ENCODE peak calls at places on chromosomes 6 and 20, in ten cellular contexts. Y, F, K, A, M, Q, O, S, L and X are unnamed samples.

GRCh38 chr6:140320799-140321099 is 946.3 kb upstream of the CITED2 start:
- DNase-seq in F (no peak), Q (no peak), K (no peak), A (no peak), L (no peak), S (no peak), M (no peak), Y (no peak), O (peak), X (no peak)

GRCh38 chr6:132817554-132818403 is 3.4 kb downstream of the RPS12 start:
- DNase-seq in K (no peak), L (no peak), Q (no peak), O (no peak), Y (no peak), A (no peak), M (no peak), S (no peak), F (no peak), X (no peak)

GRCh38 chr6:30357678-30358339 is 12.9 kb downstream of the RPP21 start:
- DNase-seq in L (no peak), S (no peak), K (no peak), A (peak), Y (peak), Q (peak), O (peak), M (peak), F (peak), X (no peak)

GRCh38 chr6:91142154-91142553 is 555.3 kb upstream of the MAP3K7 start:
- DNase-seq in A (no peak), K (no peak), F (no peak), S (no peak), Q (no peak), M (no peak), L (no peak), O (no peak), Y (no peak), X (no peak)

GRCh38 chr6:162680367-162680766 is 47.2 kb downstream of the PRKN start:
- DNase-seq in Q (no peak), S (no peak), M (no peak), L (no peak), A (no peak), O (no peak), Y (no peak), F (no peak), K (no peak), X (no peak)

GRCh38 chr20:53949319-53949839 is 121.0 kb downstream of the BCAS1 start:
- DNase-seq in Y (no peak), S (peak), L (no peak), F (no peak), A (peak), O (no peak), K (peak), M (peak), Q (no peak), X (no peak)

GRCh38 chr20:25128649-25129048 is 46.7 kb upstream of the VSX1 start:
- DNase-seq in A (no peak), Y (no peak), L (no peak), S (no peak), K (no peak), F (no peak), Q (no peak), M (no peak), O (no peak), X (no peak)

GRCh38 chr6:111361648-111362047 is 121.4 kb downstream of the REV3L start:
- DNase-seq in K (no peak), A (peak), S (no peak), M (no peak), O (peak), Y (no peak), F (no peak), L (no peak), Q (no peak), X (no peak)

GRCh38 chr6:119856136-119856535 is 506.6 kb upstream of the MAN1A1 start:
- DNase-seq in Q (no peak), S (no peak), L (peak), M (peak), O (no peak), F (no peak), Y (no peak), K (no peak), A (no peak), X (no peak)

DNA sequence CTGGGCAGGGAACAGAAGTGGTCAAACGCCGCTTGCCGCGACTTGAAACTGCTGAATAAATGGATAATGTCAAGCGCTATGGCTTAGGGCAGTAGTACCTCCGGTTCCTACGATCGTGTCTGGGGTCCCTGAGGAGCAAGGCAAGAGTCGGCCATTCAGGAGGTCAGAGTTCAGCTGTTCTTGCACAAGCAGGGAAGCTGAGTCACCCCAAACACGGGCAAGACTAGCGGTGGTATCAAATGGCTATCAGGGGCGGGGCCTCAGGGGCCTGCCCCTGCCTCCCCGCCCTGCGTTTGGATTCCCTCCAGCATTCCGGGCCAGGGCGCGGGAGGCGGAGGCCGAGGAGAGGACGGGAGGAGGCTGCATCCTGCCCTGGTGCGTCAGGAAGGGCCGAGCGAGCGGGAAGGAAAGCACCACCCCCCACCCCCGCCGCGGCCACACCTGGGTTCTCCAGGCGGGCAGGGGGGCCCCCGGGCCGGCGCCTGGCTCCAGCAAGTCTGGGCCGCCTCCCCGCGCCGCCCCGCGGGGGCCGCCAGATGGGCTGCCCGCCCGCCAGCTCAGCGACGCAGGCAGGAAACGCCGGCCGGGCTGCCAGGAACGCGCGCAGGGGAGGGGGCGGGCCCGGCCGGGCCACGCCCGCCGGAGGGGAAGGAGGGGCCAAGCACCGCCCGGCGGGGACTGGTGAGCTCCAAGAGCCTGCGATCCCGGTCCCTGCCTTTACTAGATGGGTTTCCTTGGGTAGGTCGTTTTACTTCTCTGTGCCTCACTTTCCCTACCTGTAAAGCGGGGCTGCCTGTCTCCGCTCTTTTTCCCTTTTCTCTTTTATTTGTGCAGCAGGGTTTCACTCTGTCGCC is 32.2 kb upstream of the ID1 start:
- DNase-seq in M (peak), O (peak), K (peak), S (peak), A (peak), Q (peak), L (peak), F (peak), Y (peak), X (peak)
- TF ChIP-seq POLR2A in M (peak), O (peak), K (no peak), S (no peak), A (peak), Q (peak), L (peak), F (peak), Y (peak), X (no peak)

GRCh38 chr6:133951227-133951626 is 1.8 kb upstream of the TBPL1 start:
- DNase-seq in M (no peak), K (no peak), F (no peak), A (no peak), Y (no peak), O (no peak), L (no peak), S (no peak), Q (no peak), X (no peak)
- TF ChIP-seq POLR2A in M (no peak), K (no peak), F (no peak), A (no peak), Y (no peak), O (no peak), L (no peak), S (no peak), Q (no peak), X (no peak)

DNA sequence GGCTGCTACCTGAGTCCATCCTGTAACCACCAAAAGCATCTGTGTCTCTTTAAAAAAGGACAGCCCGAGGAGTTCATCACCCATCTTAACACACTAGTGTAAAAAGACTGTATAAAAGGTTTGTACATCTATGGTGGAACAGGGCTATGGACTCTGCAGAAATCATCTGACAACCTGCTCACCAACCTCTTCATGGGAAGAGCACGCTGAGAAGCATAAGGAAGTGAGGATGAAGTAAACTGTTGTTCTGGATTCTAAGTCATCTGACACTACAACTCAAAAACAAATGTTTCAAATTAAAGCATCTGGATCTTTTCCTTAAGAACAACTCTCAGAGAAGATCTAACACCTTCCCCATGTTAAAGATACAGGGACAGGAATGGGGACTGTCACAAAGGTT is 5.4 kb downstream of the IFNGR1 start:
- DNase-seq in F (no peak), K (no peak), Y (no peak), L (no peak), S (no peak), Q (no peak), O (no peak), M (no peak), A (no peak), X (no peak)
- TF ChIP-seq POLR2A in F (no peak), K (no peak), Y (no peak), L (no peak), S (no peak), Q (no peak), O (no peak), M (no peak), A (no peak), X (no peak)

GRCh38 chr6:20319520-20320357 is 81.9 kb upstream of the E2F3 start:
- DNase-seq in S (peak), Y (no peak), O (no peak), A (no peak), L (peak), M (no peak), F (peak), K (no peak), Q (no peak), X (peak)
- TF ChIP-seq POLR2A in S (peak), Y (no peak), O (no peak), A (no peak), L (peak), M (no peak), F (no peak), K (no peak), Q (no peak), X (peak)

GRCh38 chr20:50267041-50267865 is 76.6 kb downstream of the CEBPB start:
- DNase-seq in L (no peak), K (peak), A (peak), F (peak), M (no peak), O (peak), Y (no peak), Q (no peak), S (no peak), X (no peak)
- TF ChIP-seq POLR2A in L (no peak), K (no peak), A (no peak), F (no peak), M (no peak), O (no peak), Y (no peak), Q (no peak), S (no peak), X (no peak)

GRCh38 chr20:41003143-41003932 is 25.3 kb upstream of the TOP1 start:
- DNase-seq in L (no peak), A (peak), F (no peak), Y (peak), S (no peak), O (peak), K (peak), Q (no peak), M (peak), X (no peak)

GRCh38 chr20:41006126-41006935 is 22.3 kb upstream of the TOP1 start:
- DNase-seq in Q (no peak), S (no peak), O (no peak), L (no peak), F (no peak), K (no peak), M (no peak), Y (no peak), A (no peak), X (no peak)

GRCh38 chr20:41005361-41005729 is 23.3 kb upstream of the TOP1 start:
- DNase-seq in M (peak), F (no peak), O (peak), L (no peak), S (no peak), A (peak), Q (peak), K (peak), Y (peak), X (no peak)

GRCh38 chr20:41002842-41003142 is 25.8 kb upstream of the TOP1 start:
- DNase-seq in M (no peak), F (no peak), L (no peak), A (no peak), S (no peak), Q (no peak), O (no peak), K (no peak), Y (no peak), X (no peak)

DNA sequence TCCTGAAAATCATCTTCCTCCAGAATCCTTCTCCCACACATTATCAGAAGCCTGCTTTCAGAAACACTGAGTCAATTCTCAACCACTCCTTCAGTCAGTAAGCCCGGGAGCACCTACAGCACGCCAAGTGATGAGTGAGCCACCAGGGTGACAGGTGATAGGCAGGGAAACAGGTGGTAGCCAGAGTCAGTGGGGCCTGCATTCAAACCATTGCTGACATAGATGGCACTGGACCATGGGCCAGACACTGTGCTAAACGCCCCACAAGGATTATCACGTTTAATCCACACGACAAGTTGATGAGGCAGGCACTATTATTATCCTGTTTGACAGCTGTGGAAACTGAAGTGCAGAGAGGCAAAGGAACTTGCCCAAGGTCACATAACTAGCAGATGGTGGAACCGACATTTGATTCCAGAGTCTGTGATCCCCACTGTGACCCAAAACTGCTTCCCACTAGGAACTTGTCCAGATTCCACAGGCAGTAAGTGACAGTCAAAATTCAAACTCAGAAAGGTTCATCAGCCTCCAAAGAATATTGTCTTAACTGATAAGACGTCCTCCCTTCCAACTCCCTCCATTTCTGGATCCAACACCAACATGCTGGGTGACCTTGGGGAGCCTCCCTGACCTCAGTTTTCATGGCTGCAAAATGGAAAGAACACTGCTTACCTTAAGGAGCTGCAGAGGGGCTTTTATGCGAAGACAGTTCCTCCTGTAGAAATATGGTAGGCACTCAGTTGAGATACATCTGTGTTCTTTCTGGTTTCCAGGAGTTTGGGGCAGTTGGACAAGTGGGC is 23.9 kb upstream of the TOP1 start:
- DNase-seq in Y (no peak), S (no peak), A (peak), O (no peak), M (no peak), F (no peak), Q (no peak), K (no peak), L (no peak), X (no peak)
- TF ChIP-seq POLR2A in Y (no peak), S (no peak), A (no peak), O (no peak), M (no peak), F (no peak), Q (no peak), K (no peak), L (no peak), X (no peak)

DNA sequence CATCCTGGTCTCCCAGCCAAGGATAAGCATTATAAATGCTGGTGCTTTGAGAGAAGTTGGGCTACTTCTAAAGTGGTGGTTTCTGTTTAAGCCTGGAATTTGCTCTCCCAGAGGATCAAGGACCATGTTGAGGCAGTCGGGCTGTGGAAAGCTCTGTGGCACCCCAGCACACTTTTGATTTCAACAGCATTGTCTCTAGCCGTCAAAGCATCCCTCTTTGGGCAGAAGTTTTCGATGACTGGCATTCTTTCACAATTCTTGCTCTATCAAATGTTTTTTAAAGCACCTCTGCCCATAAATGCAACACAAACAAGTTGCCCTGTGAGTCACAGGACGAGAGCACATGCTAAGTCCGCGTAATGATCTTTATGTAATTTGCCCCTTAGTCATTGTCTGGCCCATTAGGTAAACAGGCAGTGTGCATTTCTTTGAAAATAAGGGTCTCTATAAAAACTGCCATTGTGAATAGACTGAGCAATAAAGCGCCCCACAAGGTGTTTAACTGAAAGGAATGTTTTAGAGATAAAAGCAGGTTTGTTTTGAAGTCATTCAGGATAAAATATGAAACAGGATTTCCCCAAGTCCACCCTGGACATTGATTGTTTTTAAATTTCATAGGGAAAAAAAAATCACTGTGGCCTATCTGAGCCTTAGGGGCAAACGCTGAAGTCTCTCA is 44.7 kb upstream of the FOXQ1 start:
- DNase-seq in S (no peak), Y (no peak), K (no peak), A (no peak), Q (no peak), M (no peak), F (no peak), O (no peak), L (no peak), X (no peak)
- TF ChIP-seq POLR2A in S (no peak), Y (no peak), K (no peak), A (no peak), Q (no peak), M (no peak), F (no peak), O (no peak), L (no peak), X (no peak)

GRCh38 chr6:37222125-37222967 is 35.2 kb upstream of the TBC1D22B start:
- DNase-seq in Q (peak), F (peak), S (peak), Y (peak), O (no peak), L (peak), M (peak), K (peak), A (peak), X (peak)
- TF ChIP-seq POLR2A in Q (no peak), F (no peak), S (no peak), Y (no peak), O (no peak), L (no peak), M (no peak), K (no peak), A (no peak), X (peak)